ENCODE peak calls at places on chromosomes 4 and X, in eight cellular contexts. One of them, this sample, is unnamed.
A peak's percentile ranks its signal among the peaks of the same experiment; 100 is the strongest.

GRCh38 chr4:7067523-7068278 is at the start of gene GRPEL1:
- DNase-seq in lower leg skin: peak; percentile 100
- DNase-seq in RPMI7951: peak; percentile 98
- DNase-seq in T-helper 2 cell: peak; percentile 100
- DNase-seq in suprapubic skin: peak; percentile 75
- DNase-seq in nucleus accumbens: peak; percentile 99
- DNase-seq in GM10248: peak; percentile 98
- DNase-seq in T-helper 1 cell: peak; percentile 100
- DNase-seq in this sample: peak; percentile 100

GRCh38 chr4:6617246-6617645 is 23.2 kb upstream of the MRFAP1 start:
- DNase-seq in suprapubic skin: no peak
- DNase-seq in RPMI7951: no peak
- DNase-seq in GM10248: no peak
- DNase-seq in lower leg skin: no peak
- DNase-seq in nucleus accumbens: no peak
- DNase-seq in T-helper 2 cell: no peak
- DNase-seq in T-helper 1 cell: no peak
- DNase-seq in this sample: no peak

GRCh38 chr4:70721747-70722146 is at the start of gene RUFY3:
- DNase-seq in T-helper 1 cell: no peak
- DNase-seq in nucleus accumbens: peak; percentile 73
- DNase-seq in suprapubic skin: no peak
- DNase-seq in GM10248: no peak
- DNase-seq in T-helper 2 cell: no peak
- DNase-seq in lower leg skin: peak; percentile 46
- DNase-seq in RPMI7951: peak; percentile 87
- DNase-seq in this sample: no peak

GRCh38 chr4:1967512-1968149 is 41.1 kb downstream of the NELFA start:
- DNase-seq in GM10248: no peak
- DNase-seq in T-helper 1 cell: no peak
- DNase-seq in RPMI7951: no peak
- DNase-seq in suprapubic skin: no peak
- DNase-seq in lower leg skin: no peak
- DNase-seq in nucleus accumbens: no peak
- DNase-seq in T-helper 2 cell: no peak
- DNase-seq in this sample: no peak

GRCh38 chr4:7598939-7599790 is 164.4 kb upstream of the PSAPL1 start:
- DNase-seq in T-helper 2 cell: no peak
- DNase-seq in RPMI7951: no peak
- DNase-seq in T-helper 1 cell: no peak
- DNase-seq in GM10248: no peak
- DNase-seq in suprapubic skin: no peak
- DNase-seq in nucleus accumbens: no peak
- DNase-seq in lower leg skin: no peak
- DNase-seq in this sample: no peak

GRCh38 chr4:162285753-162286152 is 122.0 kb upstream of the FSTL5 start:
- DNase-seq in nucleus accumbens: no peak
- DNase-seq in RPMI7951: no peak
- DNase-seq in lower leg skin: no peak
- DNase-seq in GM10248: no peak
- DNase-seq in T-helper 1 cell: no peak
- DNase-seq in T-helper 2 cell: no peak
- DNase-seq in suprapubic skin: no peak
- DNase-seq in this sample: no peak

GRCh38 chr4:73236151-73236550 is 22.4 kb downstream of the ANKRD17 start:
- DNase-seq in suprapubic skin: no peak
- DNase-seq in nucleus accumbens: no peak
- DNase-seq in lower leg skin: no peak
- DNase-seq in RPMI7951: no peak
- DNase-seq in T-helper 2 cell: no peak
- DNase-seq in GM10248: no peak
- DNase-seq in T-helper 1 cell: no peak
- DNase-seq in this sample: no peak

GRCh38 chrX:97400492-97400891 is 516.8 kb downstream of the RPA4 start:
- DNase-seq in lower leg skin: no peak
- DNase-seq in T-helper 1 cell: no peak
- DNase-seq in nucleus accumbens: no peak
- DNase-seq in T-helper 2 cell: no peak
- DNase-seq in RPMI7951: peak; percentile 2
- DNase-seq in GM10248: no peak
- DNase-seq in suprapubic skin: no peak
- DNase-seq in this sample: no peak

GRCh38 chr4:75919914-75920313 is 17.7 kb upstream of the PPEF2 start:
- DNase-seq in T-helper 2 cell: no peak
- DNase-seq in lower leg skin: no peak
- DNase-seq in suprapubic skin: no peak
- DNase-seq in GM10248: no peak
- DNase-seq in nucleus accumbens: no peak
- DNase-seq in T-helper 1 cell: no peak
- DNase-seq in RPMI7951: no peak
- DNase-seq in this sample: no peak

GRCh38 chr4:58301384-58301783 is 1191.2 kb upstream of the IGFBP7 start:
- DNase-seq in RPMI7951: no peak
- DNase-seq in T-helper 1 cell: no peak
- DNase-seq in T-helper 2 cell: no peak
- DNase-seq in suprapubic skin: no peak
- DNase-seq in nucleus accumbens: no peak
- DNase-seq in lower leg skin: no peak
- DNase-seq in GM10248: no peak
- DNase-seq in this sample: no peak

GRCh38 chr4:15729910-15730533 is 27.2 kb downstream of the BST1 start:
- DNase-seq in suprapubic skin: no peak
- DNase-seq in GM10248: peak; percentile 64
- DNase-seq in RPMI7951: peak; percentile 46
- DNase-seq in nucleus accumbens: no peak
- DNase-seq in lower leg skin: no peak
- DNase-seq in T-helper 1 cell: no peak
- DNase-seq in T-helper 2 cell: no peak
- DNase-seq in this sample: no peak

GRCh38 chr4:6619116-6619465 is 21.4 kb upstream of the MRFAP1 start:
- DNase-seq in suprapubic skin: no peak
- DNase-seq in T-helper 1 cell: no peak
- DNase-seq in RPMI7951: no peak
- DNase-seq in T-helper 2 cell: no peak
- DNase-seq in lower leg skin: no peak
- DNase-seq in GM10248: no peak
- DNase-seq in nucleus accumbens: no peak
- DNase-seq in this sample: no peak

GRCh38 chr4:139576219-139576618 is 20.2 kb upstream of the SETD7 start:
- DNase-seq in RPMI7951: peak; percentile 26
- DNase-seq in T-helper 2 cell: no peak
- DNase-seq in suprapubic skin: no peak
- DNase-seq in nucleus accumbens: no peak
- DNase-seq in T-helper 1 cell: no peak
- DNase-seq in lower leg skin: no peak
- DNase-seq in GM10248: no peak
- DNase-seq in this sample: no peak

GRCh38 chr4:182015893-182016292 is 227.3 kb upstream of the TENM3 start:
- DNase-seq in GM10248: peak; percentile 34
- DNase-seq in T-helper 2 cell: no peak
- DNase-seq in T-helper 1 cell: no peak
- DNase-seq in nucleus accumbens: no peak
- DNase-seq in lower leg skin: no peak
- DNase-seq in suprapubic skin: no peak
- DNase-seq in RPMI7951: peak; percentile 64
- DNase-seq in this sample: no peak

This sample was measured in natural killer cell.